ENCODE peak calls at places on chromosomes 13 and 19, in six cellular contexts. O is GM23248, U is PC-3, X is GM23338, Q is PC-9, K is neural progenitor cell. R is an unnamed sample.
A peak's percentile ranks its signal among the peaks of the same experiment; 100 is the strongest.

GRCh38 chr19:8445488-8446001 is 770 bp downstream of the HNRNPM start:
- DNase-seq in O (peak; percentile 69), U (peak; percentile 46), X (peak; percentile 44), Q (no peak), K (peak; percentile 78), R (peak; percentile 37)

GRCh38 chr19:37362733-37363132 is 8.2 kb upstream of the ZNF527 start:
- DNase-seq in O (peak; percentile 11), U (no peak), X (peak; percentile 89), Q (no peak), K (peak; percentile 48), R (peak; percentile 10)

GRCh38 chr13:28110414-28110813 is 10.0 kb upstream of the FLT3 start:
- DNase-seq in O (no peak), U (peak; percentile 17), X (no peak), Q (no peak), K (no peak), R (no peak)

GRCh38 chr13:75704942-75705320 is 68.8 kb downstream of the LMO7 start:
- DNase-seq in O (no peak), U (peak; percentile 74), X (peak; percentile 47), Q (peak; percentile 95), K (no peak), R (no peak)

GRCh38 chr19:38704488-38705026 is 39.7 kb downstream of the CAPN12 start:
- DNase-seq in O (no peak), U (no peak), X (no peak), Q (no peak), K (no peak), R (no peak)

GRCh38 chr19:39385629-39386411 is 5.1 kb downstream of the PAF1 start:
- DNase-seq in O (no peak), U (no peak), X (no peak), Q (no peak), K (no peak), R (no peak)

GRCh38 chr13:47455581-47455980 is 545.5 kb downstream of the SUCLA2 start:
- DNase-seq in O (peak; percentile 26), U (peak; percentile 51), X (peak; percentile 12), Q (no peak), K (no peak), R (no peak)

GRCh38 chr19:3338541-3339181 is 27.7 kb upstream of the NFIC start:
- DNase-seq in O (no peak), U (no peak), X (no peak), Q (no peak), K (no peak), R (no peak)

GRCh38 chr19:7471696-7472620 is 16.9 kb downstream of the PEX11G start:
- DNase-seq in O (no peak), U (no peak), X (no peak), Q (no peak), K (no peak), R (no peak)

GRCh38 chr13:110340812-110341444 is 33.8 kb downstream of the COL4A2 start:
- DNase-seq in O (peak; percentile 65), U (no peak), X (no peak), Q (no peak), K (no peak), R (no peak)

GRCh38 chr13:99415851-99416331 is 85.4 kb upstream of the TM9SF2 start:
- DNase-seq in O (no peak), U (no peak), X (no peak), Q (no peak), K (no peak), R (no peak)

GRCh38 chr13:44229371-44230030 is 144.1 kb upstream of the SERP2 start:
- DNase-seq in O (no peak), U (no peak), X (no peak), Q (no peak), K (no peak), R (no peak)

GRCh38 chr13:33070713-33071112 is 54.5 kb downstream of the KL start:
- DNase-seq in O (peak; percentile 21), U (peak; percentile 64), X (no peak), Q (no peak), K (no peak), R (no peak)

GRCh38 chr19:34998777-34999497 is 1.2 kb upstream of the GRAMD1A start:
- DNase-seq in O (no peak), U (no peak), X (peak; percentile 89), Q (no peak), K (no peak), R (no peak)

GRCh38 chr13:20702945-20703784 is at the start of gene IL17D:
- DNase-seq in O (peak; percentile 50), U (no peak), X (peak; percentile 48), Q (peak; percentile 39), K (peak; percentile 59), R (peak; percentile 32)

GRCh38 chr13:99093997-99094396 is 106.7 kb upstream of the UBAC2 start:
- DNase-seq in O (no peak), U (no peak), X (no peak), Q (no peak), K (no peak), R (no peak)

GRCh38 chr19:2487090-2487489 is 11.2 kb downstream of the GADD45B start:
- DNase-seq in O (no peak), U (no peak), X (no peak), Q (no peak), K (no peak), R (no peak)

GRCh38 chr19:1755467-1756155 is 2.3 kb downstream of the ONECUT3 start:
- DNase-seq in O (no peak), U (no peak), X (no peak), Q (no peak), K (peak; percentile 56), R (no peak)

GRCh38 chr13:112260108-112261055 is 115.8 kb upstream of the SPACA7 start:
- DNase-seq in O (no peak), U (no peak), X (no peak), Q (no peak), K (no peak), R (no peak)

GRCh38 chr13:77876176-77876575 is 42.5 kb downstream of the EDNRB start:
- DNase-seq in O (peak; percentile 60), U (no peak), X (no peak), Q (no peak), K (no peak), R (no peak)

GRCh38 chr19:3776479-3777040 is 4.5 kb upstream of the RAX2 start:
- DNase-seq in O (no peak), U (no peak), X (no peak), Q (no peak), K (no peak), R (no peak)

GRCh38 chr19:50418186-50419021 is at the start of gene SPIB:
- DNase-seq in O (no peak), U (no peak), X (peak; percentile 40), Q (no peak), K (peak; percentile 24), R (no peak)
- H3F3A ChIP-seq in O (no peaks in the 10 kb centered on the region), U (no peaks in the 10 kb centered on the region), X (peaks cover 14% of the 10 kb centered on the region), Q (peaks cover 7% of the 10 kb centered on the region), K (peaks cover 11% of the 10 kb centered on the region), R (no peaks in the 10 kb centered on the region)

GRCh38 chr13:45595968-45596367 is 19.6 kb downstream of the ERICH6B start:
- DNase-seq in O (peak; percentile 15), U (no peak), X (peak; percentile 30), Q (no peak), K (peak; percentile 23), R (no peak)
- TF ChIP-seq EZH2 in O (no peak), U (no peak), X (no peak), Q (no peak), K (no peak), R (no peak)

GRCh38 chr19:10453852-10454251 is 33.5 kb downstream of the PDE4A start:
- DNase-seq in O (no peak), U (no peak), X (no peak), Q (no peak), K (no peak), R (no peak)
- H3F3A ChIP-seq in O (no peaks in the 10 kb centered on the region), U (no peaks in the 10 kb centered on the region), X (no peaks in the 10 kb centered on the region), Q (peaks cover 9% of the 10 kb centered on the region), K (no peaks in the 10 kb centered on the region), R (no peaks in the 10 kb centered on the region)

GRCh38 chr19:48499352-48500090 is 12.1 kb downstream of the LMTK3 start:
- DNase-seq in O (no peak), U (no peak), X (no peak), Q (no peak), K (no peak), R (no peak)
- TF ChIP-seq EZH2 in O (no peak), U (no peak), X (no peak), Q (no peak), K (no peak), R (no peak)

DNA sequence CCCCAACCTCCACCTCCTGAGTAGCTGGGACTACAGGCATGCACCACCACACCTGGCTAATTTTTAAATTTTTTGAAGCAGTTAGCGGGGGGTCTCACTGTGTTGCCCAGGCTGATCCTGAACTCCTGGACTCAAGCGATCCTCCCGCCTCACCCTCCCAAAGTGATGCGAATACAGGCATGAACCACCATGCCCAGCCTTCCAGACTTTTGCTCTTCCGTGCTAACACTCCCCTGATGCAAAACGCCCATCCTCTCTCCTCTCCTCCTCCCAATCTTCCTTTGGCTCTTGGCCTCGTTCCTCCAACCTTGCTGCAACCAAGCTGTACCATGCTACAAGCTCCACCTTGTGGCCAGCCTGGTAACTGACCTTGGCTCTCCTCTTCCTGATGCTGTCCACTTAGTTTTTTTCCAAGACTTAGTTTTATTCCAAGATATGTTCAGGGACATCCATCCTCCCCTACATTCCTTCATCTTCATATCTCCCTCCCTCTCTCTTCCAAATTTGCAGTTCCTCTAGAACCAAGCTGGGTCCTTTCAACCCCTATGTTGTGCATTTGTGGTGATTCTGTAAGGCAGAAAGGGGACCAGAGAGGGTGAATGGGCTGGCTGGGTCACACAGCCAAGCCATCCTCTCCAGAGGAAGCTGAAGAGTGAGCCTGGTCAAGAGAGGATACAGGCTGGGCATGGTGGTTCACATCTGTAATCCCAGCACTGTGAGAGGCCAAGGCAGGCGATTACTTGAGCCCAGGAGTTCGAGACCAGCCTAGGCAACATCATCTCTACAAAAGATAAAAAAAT is 32.8 kb downstream of the TINCR start:
- DNase-seq in O (no peak), U (peak; percentile 35), X (peak; percentile 51), Q (no peak), K (no peak), R (no peak)
- H3F3A ChIP-seq in O (no peaks in the 10 kb centered on the region), U (no peaks in the 10 kb centered on the region), X (no peaks in the 10 kb centered on the region), Q (no peaks in the 10 kb centered on the region), K (peaks cover 23% of the 10 kb centered on the region), R (no peaks in the 10 kb centered on the region)